ENCODE peak calls at places on chromosomes 1 and 21, in six cellular contexts. X is substantia nigra; H is SHP77; Q is fibroblast of lung; G is stimulated activated CD8-positive, alpha-beta memory T cell treated with anti-CD3 and anti-CD28 coated beads, Interleukin-7, amount 100 ng/mL, for 1 hour; J is GM12865. W is an unnamed sample.

GRCh38 chr1:2528016-2528415 is 1.6 kb upstream of the PANK4 start:
- DNase-seq in X (peak), H (no peak), Q (no peak), G (no peak), J (no peak), W (no peak)

GRCh38 chr21:31992391-31992790 is 119.6 kb downstream of the HUNK start:
- DNase-seq in X (no peak), H (no peak), Q (no peak), G (no peak), J (no peak), W (no peak)

GRCh38 chr1:232509570-232509969 is 120.4 kb downstream of the SIPA1L2 start:
- DNase-seq in X (no peak), H (peak), Q (peak), G (no peak), J (no peak), W (no peak)

GRCh38 chr1:235954306-235955283 is 87.9 kb upstream of the LYST start:
- DNase-seq in X (no peak), H (no peak), Q (no peak), G (no peak), J (peak), W (no peak)

GRCh38 chr1:241957692-241958494 is at the start of gene BECN2:
- DNase-seq in X (no peak), H (peak), Q (no peak), G (no peak), J (no peak), W (no peak)

GRCh38 chr1:119582801-119583200 is 65.3 kb downstream of the ZNF697 start:
- DNase-seq in X (peak), H (peak), Q (peak), G (no peak), J (peak), W (peak)

GRCh38 chr1:112954059-112954458 is 1.9 kb downstream of the SLC16A1 start:
- DNase-seq in X (no peak), H (no peak), Q (peak), G (no peak), J (no peak), W (no peak)

GRCh38 chr1:232635778-232636356 is 5.9 kb upstream of the SIPA1L2 start:
- DNase-seq in X (no peak), H (peak), Q (peak), G (no peak), J (peak), W (peak)

GRCh38 chr1:182185822-182186756 is 124.6 kb upstream of the ZNF648 start:
- DNase-seq in X (no peak), H (no peak), Q (peak), G (no peak), J (peak), W (peak)

GRCh38 chr1:236058141-236058626 is 6.7 kb downstream of the NID1 start:
- DNase-seq in X (no peak), H (no peak), Q (peak), G (no peak), J (peak), W (peak)

GRCh38 chr1:226438007-226438406 is 30.1 kb upstream of the PARP1 start:
- DNase-seq in X (no peak), H (no peak), Q (peak), G (no peak), J (no peak), W (no peak)

GRCh38 chr21:32372755-32373154 is 20.1 kb downstream of the URB1 start:
- DNase-seq in X (no peak), H (no peak), Q (peak), G (no peak), J (no peak), W (peak)

GRCh38 chr1:24897263-24898151 is 32.6 kb downstream of the RUNX3 start:
- DNase-seq in X (no peak), H (no peak), Q (no peak), G (no peak), J (no peak), W (no peak)

GRCh38 chr21:27219068-27219467 is 252.2 kb upstream of the ADAMTS5 start:
- DNase-seq in X (no peak), H (no peak), Q (peak), G (no peak), J (no peak), W (peak)

GRCh38 chr1:186474208-186474607 is 13.3 kb upstream of the PDC start:
- DNase-seq in X (no peak), H (no peak), Q (peak), G (no peak), J (no peak), W (peak)

GRCh38 chr1:205247130-205247921 is 19.6 kb downstream of the TMCC2 start:
- DNase-seq in X (peak), H (peak), Q (peak), G (no peak), J (no peak), W (no peak)

GRCh38 chr1:118461154-118461553 is 276.1 kb upstream of the SPAG17 start:
- DNase-seq in X (no peak), H (no peak), Q (no peak), G (no peak), J (peak), W (no peak)

GRCh38 chr1:234891427-234891826 is 237.2 kb downstream of the TOMM20 start:
- DNase-seq in X (no peak), H (no peak), Q (no peak), G (no peak), J (no peak), W (peak)

GRCh38 chr1:86464819-86465218 is 3.9 kb upstream of the CLCA1 start:
- DNase-seq in X (no peak), H (no peak), Q (no peak), G (no peak), J (no peak), W (no peak)

GRCh38 chr1:10640079-10640578 is 156.3 kb downstream of the CASZ1 start:
- DNase-seq in X (no peak), H (no peak), Q (no peak), G (no peak), J (no peak), W (no peak)

GRCh38 chr1:71463144-71463543 is 382.3 kb upstream of the ZRANB2 start:
- DNase-seq in X (no peak), H (no peak), Q (peak), G (no peak), J (no peak), W (no peak)

GRCh38 chr1:3483380-3483779 is 28.9 kb downstream of the ARHGEF16 start:
- DNase-seq in X (no peak), H (no peak), Q (no peak), G (no peak), J (no peak), W (no peak)

GRCh38 chr1:32758177-32758794 is 55.7 kb upstream of the SYNC start:
- DNase-seq in X (no peak), H (no peak), Q (no peak), G (no peak), J (no peak), W (no peak)

GRCh38 chr1:219161371-219161975 is 12.2 kb upstream of the LYPLAL1 start:
- DNase-seq in X (no peak), H (no peak), Q (peak), G (no peak), J (no peak), W (no peak)

GRCh38 chr1:24045766-24046165 is 65.6 kb upstream of the SRSF10 start:
- DNase-seq in X (no peak), H (no peak), Q (peak), G (no peak), J (no peak), W (peak)

GRCh38 chr1:14598007-14598497 is 433 bp upstream of the KAZN start:
- DNase-seq in X (no peak), H (no peak), Q (no peak), G (no peak), J (no peak), W (no peak)

GRCh38 chr1:230407351-230407750 is 18.8 kb downstream of the PGBD5 start:
- DNase-seq in X (no peak), H (no peak), Q (no peak), G (no peak), J (no peak), W (no peak)

GRCh38 chr1:211369640-211370039 is 43.0 kb downstream of the TRAF5 start:
- DNase-seq in X (no peak), H (no peak), Q (no peak), G (no peak), J (no peak), W (no peak)

W was measured in M059J.